ENCODE peak calls at places on chromosomes 16 and 17, in eight cellular contexts. Z is upper lobe of right lung; X is nephron progenitor cell; A is NCI-H774; T is M059J; P is stimulated activated CD4-positive, alpha-beta T cell treated with anti-CD3 and anti-CD28 coated beads, Interleukin-4, amount 100 ng/mL, for 4 hours; C is COR-L47; S is SK-MEL-5. H is an unnamed sample.

GRCh38 chr17:58447039-58447975 is 30.0 kb upstream of the RNF43 start:
- DNase-seq in Z (peak; percentile 83), X (peak; percentile 77), A (peak; percentile 75), T (peak; percentile 79), P (peak; percentile 53), C (peak; percentile 73), S (peak; percentile 95), H (peak; percentile 82)

GRCh38 chr17:71084219-71084618 is 914.9 kb downstream of the KCNJ2 start:
- DNase-seq in Z (no peak), X (peak; percentile 57), A (no peak), T (peak; percentile 49), P (no peak), C (peak; percentile 12), S (peak; percentile 90), H (peak; percentile 30)

GRCh38 chr16:49713770-49714169 is 142.1 kb downstream of the ZNF423 start:
- DNase-seq in Z (no peak), X (no peak), A (no peak), T (no peak), P (no peak), C (no peak), S (no peak), H (no peak)

GRCh38 chr16:69132424-69133252 is at the start of the genes CHTF8 and UTP4:
- DNase-seq in Z (peak; percentile 95), X (peak; percentile 90), A (peak; percentile 70), T (peak; percentile 79), P (peak; percentile 87), C (peak; percentile 83), S (peak; percentile 79), H (peak; percentile 92)

GRCh38 chr16:85148959-85149358 is 36.7 kb upstream of the CIBAR2 start:
- DNase-seq in Z (no peak), X (no peak), A (no peak), T (peak; percentile 83), P (no peak), C (peak; percentile 72), S (no peak), H (no peak)

GRCh38 chr16:3285131-3285530 is 1.8 kb downstream of the ZNF263 start:
- DNase-seq in Z (no peak), X (no peak), A (no peak), T (no peak), P (no peak), C (no peak), S (no peak), H (no peak)

GRCh38 chr17:39659286-39660010 is 5.7 kb upstream of the TCAP start:
- DNase-seq in Z (no peak), X (no peak), A (no peak), T (no peak), P (no peak), C (no peak), S (no peak), H (no peak)

GRCh38 chr17:6786618-6787017 is 10.6 kb downstream of the FBXO39 start:
- DNase-seq in Z (no peak), X (no peak), A (no peak), T (peak; percentile 84), P (no peak), C (no peak), S (no peak), H (no peak)

GRCh38 chr17:54907385-54907784 is 6.7 kb downstream of the TOM1L1 start:
- DNase-seq in Z (no peak), X (no peak), A (no peak), T (no peak), P (no peak), C (no peak), S (no peak), H (no peak)

GRCh38 chr16:12271006-12271405 is 294.5 kb downstream of the SNX29 start:
- DNase-seq in Z (no peak), X (peak; percentile 34), A (peak; percentile 21), T (peak; percentile 63), P (no peak), C (peak; percentile 22), S (peak; percentile 77), H (no peak)

GRCh38 chr16:67101301-67101675 is 8.5 kb upstream of the PHAF1 start:
- DNase-seq in Z (no peak), X (no peak), A (no peak), T (peak; percentile 42), P (no peak), C (no peak), S (no peak), H (no peak)

GRCh38 chr17:49850772-49851386 is 3.0 kb upstream of the TAC4 start:
- DNase-seq in Z (no peak), X (peak; percentile 33), A (no peak), T (peak; percentile 54), P (no peak), C (no peak), S (no peak), H (no peak)

GRCh38 chr17:40552806-40553693 is 12.2 kb downstream of the CCR7 start:
- DNase-seq in Z (peak; percentile 58), X (no peak), A (no peak), T (no peak), P (no peak), C (no peak), S (no peak), H (peak; percentile 51)

GRCh38 chr16:85746431-85747227 is 4.3 kb downstream of the C16orf74 start:
- DNase-seq in Z (no peak), X (no peak), A (no peak), T (peak; percentile 68), P (no peak), C (no peak), S (no peak), H (no peak)

GRCh38 chr16:19884611-19885455 is at the start of gene GPRC5B:
- DNase-seq in Z (peak; percentile 67), X (peak; percentile 78), A (peak; percentile 37), T (no peak), P (peak; percentile 34), C (peak; percentile 32), S (peak; percentile 39), H (peak; percentile 46)

GRCh38 chr17:38575781-38576180 is 30.0 kb downstream of the SRCIN1 start:
- DNase-seq in Z (no peak), X (no peak), A (no peak), T (no peak), P (no peak), C (no peak), S (no peak), H (no peak)

GRCh38 chr17:49397586-49397985 is 17.1 kb downstream of the PHB1 start:
- DNase-seq in Z (no peak), X (no peak), A (no peak), T (no peak), P (no peak), C (no peak), S (no peak), H (no peak)

GRCh38 chr16:79734721-79735120 is 134.2 kb upstream of the MAF start:
- DNase-seq in Z (no peak), X (no peak), A (no peak), T (no peak), P (no peak), C (no peak), S (no peak), H (no peak)

GRCh38 chr17:82419471-82419995 is 1.1 kb upstream of the OGFOD3 start:
- DNase-seq in Z (no peak), X (no peak), A (no peak), T (peak; percentile 34), P (no peak), C (no peak), S (no peak), H (no peak)

GRCh38 chr16:71724320-71724751 is at the start of gene PHLPP2:
- DNase-seq in Z (no peak), X (no peak), A (no peak), T (no peak), P (no peak), C (no peak), S (no peak), H (no peak)

GRCh38 chr17:67558740-67559380 is 158.9 kb upstream of the NOL11 start:
- DNase-seq in Z (no peak), X (no peak), A (no peak), T (peak; percentile 7), P (no peak), C (no peak), S (peak; percentile 37), H (no peak)

GRCh38 chr17:17836818-17837379 is at the start of gene SREBF1:
- DNase-seq in Z (peak; percentile 85), X (peak; percentile 78), A (no peak), T (peak; percentile 48), P (peak; percentile 59), C (no peak), S (peak; percentile 51), H (peak; percentile 73)

GRCh38 chr16:30615358-30616076 is 5.3 kb upstream of the ZNF689 start:
- DNase-seq in Z (peak; percentile 87), X (peak; percentile 58), A (peak; percentile 51), T (peak; percentile 36), P (peak; percentile 42), C (peak; percentile 88), S (peak; percentile 68), H (peak; percentile 78)

GRCh38 chr17:4541328-4542002 is 13.7 kb downstream of the MYBBP1A start:
- DNase-seq in Z (no peak), X (no peak), A (no peak), T (no peak), P (no peak), C (no peak), S (no peak), H (peak; percentile 45)

GRCh38 chr17:1002412-1002753 is 5.5 kb downstream of the TIMM22 start:
- DNase-seq in Z (no peak), X (no peak), A (no peak), T (no peak), P (no peak), C (no peak), S (no peak), H (no peak)

GRCh38 chr17:8125947-8126305 is 2.0 kb upstream of the HES7 start:
- DNase-seq in Z (no peak), X (peak; percentile 61), A (no peak), T (peak; percentile 47), P (no peak), C (no peak), S (peak; percentile 53), H (no peak)

GRCh38 chr16:82031116-82032084 is 3.7 kb upstream of the HSD17B2 start:
- DNase-seq in Z (no peak), X (no peak), A (no peak), T (peak; percentile 82), P (no peak), C (peak; percentile 13), S (peak; percentile 65), H (no peak)

GRCh38 chr16:87790278-87791023 is 24.7 kb upstream of the KLHDC4 start:
- DNase-seq in Z (no peak), X (no peak), A (no peak), T (peak; percentile 97), P (no peak), C (peak; percentile 94), S (peak; percentile 57), H (no peak)

GRCh38 chr17:81821603-81822311 is 11.3 kb downstream of the MCRIP1 start:
- DNase-seq in Z (peak; percentile 94), X (peak; percentile 56), A (peak; percentile 80), T (no peak), P (no peak), C (peak; percentile 90), S (peak; percentile 95), H (peak; percentile 92)

GRCh38 chr17:64938925-64939474 is 19.7 kb upstream of the LRRC37A3 start:
- DNase-seq in Z (peak; percentile 84), X (peak; percentile 71), A (no peak), T (no peak), P (peak; percentile 40), C (no peak), S (peak; percentile 80), H (peak; percentile 80)

GRCh38 chr17:82723169-82723807 is 6.8 kb downstream of the FN3KRP start:
- DNase-seq in Z (no peak), X (no peak), A (no peak), T (no peak), P (no peak), C (no peak), S (no peak), H (no peak)

GRCh38 chr17:16872836-16873653 is 98.9 kb downstream of the TNFRSF13B start:
- DNase-seq in Z (peak; percentile 75), X (peak; percentile 69), A (peak; percentile 0), T (peak; percentile 18), P (no peak), C (peak; percentile 8), S (peak; percentile 59), H (no peak)

GRCh38 chr16:89815639-89816348 is 653 bp downstream of the FANCA start:
- DNase-seq in Z (no peak), X (no peak), A (no peak), T (peak; percentile 31), P (no peak), C (no peak), S (peak; percentile 2), H (no peak)

GRCh38 chr16:57113042-57113453 is 20.7 kb downstream of the CPNE2 start:
- DNase-seq in Z (no peak), X (no peak), A (no peak), T (peak; percentile 52), P (no peak), C (no peak), S (peak; percentile 7), H (no peak)

H was measured in lower lobe of right lung.